ENCODE peak calls at places on chromosomes 3 and 15, in ten cellular contexts. R is heart right ventricle; C is stimulated activated CD4-positive, alpha-beta T cell treated with anti-CD3 and anti-CD28 coated beads, Interleukin-2, amount 100 ng/mL, for 24 hours; T is activated CD8-positive, alpha-beta memory T cell treated with anti-CD3 and anti-CD28 coated beads, Interleukin-2, amount 50 U/mL, for 48 hours; Z is AG08395; W is SJSA1; A is foreskin fibroblast; N is NCI-H2029; I is globus pallidus; X is NCI-H1092 treated with DMSO at 0.1 percent for 48 hours. P is an unnamed sample.
A peak's percentile ranks its signal among the peaks of the same experiment; 100 is the strongest.

GRCh38 chr3:70072180-70072579 is 72.6 kb downstream of the SAMMSON start:
- DNase-seq in R (no peak), C (no peak), T (no peak), Z (no peak), W (no peak), A (no peak), N (no peak), I (peak; percentile 31), X (no peak), P (no peak)

GRCh38 chr15:71291247-71291646 is 176.0 kb downstream of the THSD4 start:
- DNase-seq in R (no peak), C (no peak), T (no peak), Z (no peak), W (no peak), A (no peak), N (no peak), I (no peak), X (no peak), P (no peak)

GRCh38 chr3:141798455-141798854 is 35.2 kb downstream of the GRK7 start:
- DNase-seq in R (peak; percentile 48), C (no peak), T (no peak), Z (no peak), W (no peak), A (no peak), N (no peak), I (no peak), X (no peak), P (no peak)

GRCh38 chr15:62791694-62792093 is 250.9 kb upstream of the TPM1 start:
- DNase-seq in R (no peak), C (no peak), T (no peak), Z (no peak), W (no peak), A (no peak), N (no peak), I (no peak), X (no peak), P (no peak)

GRCh38 chr15:64566629-64567427 is 106.5 kb downstream of the ZNF609 start:
- DNase-seq in R (no peak), C (no peak), T (no peak), Z (no peak), W (no peak), A (no peak), N (peak; percentile 14), I (no peak), X (no peak), P (no peak)

GRCh38 chr3:33318709-33319380 is 41.6 kb downstream of the FBXL2 start:
- DNase-seq in R (no peak), C (no peak), T (no peak), Z (no peak), W (no peak), A (no peak), N (no peak), I (no peak), X (no peak), P (no peak)

GRCh38 chr3:161649900-161650484 is 153.4 kb downstream of the OTOL1 start:
- DNase-seq in R (no peak), C (no peak), T (no peak), Z (no peak), W (no peak), A (no peak), N (no peak), I (no peak), X (no peak), P (no peak)

GRCh38 chr3:22886394-22886793 is 316.7 kb upstream of the UBE2E2 start:
- DNase-seq in R (peak; percentile 27), C (no peak), T (no peak), Z (no peak), W (no peak), A (no peak), N (peak; percentile 36), I (peak; percentile 26), X (no peak), P (no peak)

GRCh38 chr3:127684871-127685707 is 12.3 kb downstream of the ABTB1 start:
- DNase-seq in R (no peak), C (no peak), T (no peak), Z (no peak), W (no peak), A (no peak), N (no peak), I (no peak), X (no peak), P (no peak)